ENCODE peak calls at places on chromosomes 7 and 10, in nine cellular contexts. One of them, this sample, is unnamed.

GRCh38 chr10:111856631-111857030 is 326.9 kb downstream of the GPAM start:
- DNase-seq in CD8-positive, alpha-beta T cell: no peak
- DNase-seq in PC-9: no peak
- DNase-seq in aorta: no peak
- DNase-seq in fibroblast of lung: no peak
- DNase-seq in dorsolateral prefrontal cortex: no peak
- DNase-seq in HepG2: peak; percentile 4
- DNase-seq in adrenal gland: no peak
- DNase-seq in IMR-90: no peak
- DNase-seq in this sample: no peak

GRCh38 chr7:351256-351655 is 61.3 kb downstream of the FOXL3 start:
- DNase-seq in IMR-90: no peak
- DNase-seq in CD8-positive, alpha-beta T cell: peak; percentile 68
- DNase-seq in PC-9: no peak
- DNase-seq in aorta: no peak
- DNase-seq in adrenal gland: no peak
- DNase-seq in dorsolateral prefrontal cortex: no peak
- DNase-seq in fibroblast of lung: no peak
- DNase-seq in HepG2: no peak
- DNase-seq in this sample: no peak

GRCh38 chr10:77111611-77112550 is 525.7 kb downstream of the KCNMA1 start:
- DNase-seq in IMR-90: peak; percentile 87
- DNase-seq in CD8-positive, alpha-beta T cell: no peak
- DNase-seq in adrenal gland: peak; percentile 30
- DNase-seq in aorta: no peak
- DNase-seq in fibroblast of lung: peak; percentile 95
- DNase-seq in HepG2: peak; percentile 60
- DNase-seq in PC-9: peak; percentile 16
- DNase-seq in dorsolateral prefrontal cortex: no peak
- DNase-seq in this sample: peak; percentile 66

GRCh38 chr7:131889572-131890150 is 333.2 kb upstream of the PODXL start:
- DNase-seq in PC-9: no peak
- DNase-seq in dorsolateral prefrontal cortex: no peak
- DNase-seq in CD8-positive, alpha-beta T cell: no peak
- DNase-seq in adrenal gland: no peak
- DNase-seq in HepG2: no peak
- DNase-seq in fibroblast of lung: peak; percentile 68
- DNase-seq in IMR-90: no peak
- DNase-seq in aorta: no peak
- DNase-seq in this sample: no peak

GRCh38 chr7:27193335-27194001 is 6.4 kb downstream of the HOXA13 start:
- DNase-seq in aorta: no peak
- DNase-seq in fibroblast of lung: no peak
- DNase-seq in IMR-90: no peak
- DNase-seq in HepG2: no peak
- DNase-seq in PC-9: no peak
- DNase-seq in dorsolateral prefrontal cortex: no peak
- DNase-seq in CD8-positive, alpha-beta T cell: no peak
- DNase-seq in adrenal gland: peak; percentile 19
- DNase-seq in this sample: no peak

GRCh38 chr10:122326806-122327205 is 47.7 kb upstream of the PLEKHA1 start:
- DNase-seq in CD8-positive, alpha-beta T cell: no peak
- DNase-seq in PC-9: no peak
- DNase-seq in HepG2: no peak
- DNase-seq in adrenal gland: no peak
- DNase-seq in IMR-90: no peak
- DNase-seq in fibroblast of lung: no peak
- DNase-seq in dorsolateral prefrontal cortex: no peak
- DNase-seq in aorta: no peak
- DNase-seq in this sample: no peak

GRCh38 chr10:58026036-58026435 is 241.7 kb downstream of the IPMK start:
- DNase-seq in adrenal gland: no peak
- DNase-seq in HepG2: no peak
- DNase-seq in CD8-positive, alpha-beta T cell: no peak
- DNase-seq in dorsolateral prefrontal cortex: no peak
- DNase-seq in IMR-90: no peak
- DNase-seq in aorta: no peak
- DNase-seq in PC-9: no peak
- DNase-seq in fibroblast of lung: no peak
- DNase-seq in this sample: no peak

GRCh38 chr7:148303295-148304013 is 287.1 kb upstream of the C7orf33 start:
- DNase-seq in dorsolateral prefrontal cortex: no peak
- DNase-seq in aorta: peak; percentile 79
- DNase-seq in HepG2: no peak
- DNase-seq in fibroblast of lung: peak; percentile 14
- DNase-seq in PC-9: no peak
- DNase-seq in IMR-90: no peak
- DNase-seq in adrenal gland: peak; percentile 64
- DNase-seq in CD8-positive, alpha-beta T cell: no peak
- DNase-seq in this sample: no peak

GRCh38 chr10:73338801-73339368 is 19.8 kb downstream of the CFAP70 start:
- DNase-seq in aorta: no peak
- DNase-seq in dorsolateral prefrontal cortex: no peak
- DNase-seq in CD8-positive, alpha-beta T cell: no peak
- DNase-seq in PC-9: no peak
- DNase-seq in adrenal gland: no peak
- DNase-seq in HepG2: no peak
- DNase-seq in fibroblast of lung: no peak
- DNase-seq in IMR-90: no peak
- DNase-seq in this sample: no peak

GRCh38 chr10:118057351-118057750 is 10.6 kb upstream of the RAB11FIP2 start:
- DNase-seq in dorsolateral prefrontal cortex: no peak
- DNase-seq in HepG2: no peak
- DNase-seq in fibroblast of lung: no peak
- DNase-seq in adrenal gland: no peak
- DNase-seq in CD8-positive, alpha-beta T cell: no peak
- DNase-seq in aorta: no peak
- DNase-seq in PC-9: no peak
- DNase-seq in IMR-90: no peak
- DNase-seq in this sample: no peak

GRCh38 chr7:2540641-2541051 is 14.7 kb downstream of the BRAT1 start:
- DNase-seq in fibroblast of lung: no peak
- DNase-seq in HepG2: no peak
- DNase-seq in dorsolateral prefrontal cortex: no peak
- DNase-seq in CD8-positive, alpha-beta T cell: no peak
- DNase-seq in IMR-90: no peak
- DNase-seq in PC-9: no peak
- DNase-seq in aorta: peak; percentile 47
- DNase-seq in adrenal gland: no peak
- DNase-seq in this sample: no peak

GRCh38 chr7:139641337-139641992 is 118.0 kb downstream of the CLEC2L start:
- DNase-seq in PC-9: no peak
- DNase-seq in dorsolateral prefrontal cortex: no peak
- DNase-seq in CD8-positive, alpha-beta T cell: no peak
- DNase-seq in IMR-90: no peak
- DNase-seq in adrenal gland: no peak
- DNase-seq in aorta: no peak
- DNase-seq in fibroblast of lung: no peak
- DNase-seq in HepG2: no peak
- DNase-seq in this sample: no peak

GRCh38 chr7:139635521-139636240 is 112.2 kb downstream of the CLEC2L start:
- DNase-seq in CD8-positive, alpha-beta T cell: peak; percentile 41
- DNase-seq in dorsolateral prefrontal cortex: no peak
- DNase-seq in adrenal gland: no peak
- DNase-seq in IMR-90: no peak
- DNase-seq in HepG2: no peak
- DNase-seq in fibroblast of lung: no peak
- DNase-seq in PC-9: no peak
- DNase-seq in aorta: no peak
- DNase-seq in this sample: no peak

GRCh38 chr7:139642283-139642682 is 118.8 kb downstream of the CLEC2L start:
- DNase-seq in aorta: no peak
- DNase-seq in PC-9: no peak
- DNase-seq in adrenal gland: no peak
- DNase-seq in HepG2: no peak
- DNase-seq in dorsolateral prefrontal cortex: no peak
- DNase-seq in IMR-90: no peak
- DNase-seq in CD8-positive, alpha-beta T cell: no peak
- DNase-seq in fibroblast of lung: no peak
- DNase-seq in this sample: no peak

GRCh38 chr7:139640678-139641077 is 117.2 kb downstream of the CLEC2L start:
- DNase-seq in IMR-90: no peak
- DNase-seq in CD8-positive, alpha-beta T cell: no peak
- DNase-seq in adrenal gland: no peak
- DNase-seq in HepG2: no peak
- DNase-seq in PC-9: no peak
- DNase-seq in aorta: no peak
- DNase-seq in dorsolateral prefrontal cortex: no peak
- DNase-seq in fibroblast of lung: no peak
- DNase-seq in this sample: no peak

DNA sequence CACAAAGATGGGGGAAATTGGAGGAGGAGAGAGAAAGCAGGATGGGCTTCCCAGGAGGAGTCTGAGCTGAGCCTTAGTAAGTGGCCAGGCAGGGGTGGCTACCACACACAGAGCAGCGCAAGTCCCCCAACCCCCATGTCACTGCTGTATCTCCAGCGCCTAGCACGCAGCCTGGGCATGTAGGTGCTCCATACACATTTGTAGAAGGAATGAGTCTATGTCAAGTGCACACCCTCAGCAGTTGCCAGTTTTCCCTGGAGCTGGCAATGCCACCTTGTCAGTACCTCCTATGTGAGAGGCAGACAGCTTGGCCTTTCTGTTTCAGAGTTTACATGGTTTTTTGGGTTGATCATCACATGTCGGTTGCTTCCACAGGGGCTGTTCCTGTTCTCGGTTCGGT is 116.1 kb downstream of the CLEC2L start:
- DNase-seq in fibroblast of lung: no peak
- DNase-seq in CD8-positive, alpha-beta T cell: no peak
- DNase-seq in HepG2: no peak
- DNase-seq in adrenal gland: no peak
- DNase-seq in dorsolateral prefrontal cortex: no peak
- DNase-seq in IMR-90: no peak
- DNase-seq in PC-9: no peak
- DNase-seq in aorta: no peak
- DNase-seq in this sample: no peak
- H3K27ac ChIP-seq in fibroblast of lung: no peak overlapping the region
- H3K27ac ChIP-seq in CD8-positive, alpha-beta T cell: no peak overlapping the region
- H3K27ac ChIP-seq in HepG2: no peak overlapping the region
- H3K27ac ChIP-seq in adrenal gland: no peak overlapping the region
- H3K27ac ChIP-seq in dorsolateral prefrontal cortex: no peak overlapping the region
- H3K27ac ChIP-seq in IMR-90: no peak overlapping the region
- H3K27ac ChIP-seq in PC-9: no peak overlapping the region
- H3K27ac ChIP-seq in aorta: no peak overlapping the region
- H3K27ac ChIP-seq in this sample: no peak overlapping the region

DNA sequence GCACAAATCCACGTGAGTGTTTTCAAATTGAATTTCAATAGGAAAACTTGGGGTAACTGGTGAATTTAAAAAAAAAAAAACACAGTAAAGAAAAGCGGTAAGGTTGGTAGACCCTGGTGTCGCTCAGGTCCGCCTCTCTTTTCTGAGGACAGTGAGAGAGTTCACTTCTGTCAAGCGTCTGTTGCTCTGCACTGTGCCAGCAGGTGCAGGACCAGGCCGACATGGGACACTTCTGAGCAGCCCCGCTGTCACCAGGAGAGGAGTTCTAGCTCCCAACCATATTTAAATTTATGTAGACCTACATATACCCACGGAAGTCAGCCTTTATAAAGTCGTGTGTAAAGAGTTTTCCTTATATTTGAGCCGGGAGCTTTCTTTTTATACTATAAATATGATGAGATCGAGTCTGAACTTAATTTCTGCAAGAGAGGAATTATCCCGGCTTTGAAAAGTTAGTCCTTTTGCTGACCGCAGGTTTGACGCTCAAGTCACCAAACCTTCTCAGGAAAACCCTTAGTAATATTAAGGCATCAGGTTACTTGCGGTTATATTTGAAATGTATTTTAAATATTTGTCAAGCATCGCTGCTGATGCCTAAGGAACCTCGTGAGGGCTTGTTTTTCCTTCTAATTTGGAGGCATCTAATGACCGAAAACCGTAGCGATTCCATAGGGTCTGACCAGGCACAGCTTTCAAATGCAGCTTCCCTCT is 550 bp downstream of the IKZF1 start:
- DNase-seq in HepG2: no peak
- DNase-seq in dorsolateral prefrontal cortex: no peak
- DNase-seq in adrenal gland: no peak
- DNase-seq in PC-9: no peak
- DNase-seq in IMR-90: no peak
- DNase-seq in aorta: no peak
- DNase-seq in fibroblast of lung: no peak
- DNase-seq in CD8-positive, alpha-beta T cell: peak; percentile 61
- DNase-seq in this sample: no peak
- H3K4me3 ChIP-seq in HepG2: no peak overlapping the region
- H3K4me3 ChIP-seq in dorsolateral prefrontal cortex: peak overlapping the region; percentile 30
- H3K4me3 ChIP-seq in adrenal gland: peak overlapping the region; percentile 52
- H3K4me3 ChIP-seq in PC-9: no peak overlapping the region
- H3K4me3 ChIP-seq in IMR-90: no peak overlapping the region
- H3K4me3 ChIP-seq in aorta: no peak overlapping the region
- H3K4me3 ChIP-seq in fibroblast of lung: no peak overlapping the region
- H3K4me3 ChIP-seq in CD8-positive, alpha-beta T cell: peak overlapping the region; percentile 96
- H3K4me3 ChIP-seq in this sample: no peak overlapping the region

GRCh38 chr10:63084690-63085377 is 48.3 kb upstream of the NRBF2 start:
- DNase-seq in adrenal gland: no peak
- DNase-seq in dorsolateral prefrontal cortex: no peak
- DNase-seq in PC-9: no peak
- DNase-seq in aorta: no peak
- DNase-seq in fibroblast of lung: peak; percentile 25
- DNase-seq in CD8-positive, alpha-beta T cell: no peak
- DNase-seq in HepG2: no peak
- DNase-seq in IMR-90: no peak
- DNase-seq in this sample: no peak

DNA sequence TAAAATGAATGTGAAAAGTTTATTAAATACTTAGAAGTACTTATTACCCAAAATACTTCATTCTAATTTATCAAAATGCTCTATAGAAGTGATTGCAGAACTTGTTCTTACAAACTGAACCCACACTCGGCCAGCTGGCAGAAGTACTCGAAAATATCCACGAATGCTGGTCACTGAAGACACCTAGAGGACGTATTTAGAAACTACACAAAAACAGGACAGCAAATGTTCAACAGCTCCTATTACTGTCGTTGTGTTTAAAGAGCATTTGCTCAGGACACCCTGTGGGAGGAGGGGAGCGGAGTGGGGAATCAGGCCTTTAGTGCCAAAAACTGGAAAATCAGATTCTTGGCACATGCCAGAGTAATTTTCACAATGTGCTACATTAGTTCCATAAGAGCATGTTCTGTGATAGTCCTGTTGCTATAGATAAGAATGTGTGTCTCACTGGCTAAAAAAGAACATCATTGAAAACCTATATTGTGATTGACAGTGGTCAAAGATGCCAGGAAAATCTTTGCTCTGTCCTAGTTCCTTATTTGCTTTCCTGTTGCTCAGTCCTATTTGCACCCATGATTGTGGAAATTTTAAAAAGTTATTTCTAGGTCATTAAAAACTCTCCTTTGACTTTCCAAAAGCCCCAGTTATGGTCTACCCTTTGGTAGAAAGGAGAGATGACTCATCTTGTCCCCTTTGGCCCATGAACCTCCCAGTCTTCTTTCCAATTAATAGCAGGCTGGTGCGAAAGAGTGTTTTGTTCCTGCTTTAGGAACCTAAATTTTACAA is 49.0 kb upstream of the NRBF2 start:
- DNase-seq in CD8-positive, alpha-beta T cell: peak; percentile 13
- DNase-seq in dorsolateral prefrontal cortex: peak; percentile 55
- DNase-seq in fibroblast of lung: peak; percentile 78
- DNase-seq in adrenal gland: peak; percentile 64
- DNase-seq in HepG2: peak; percentile 62
- DNase-seq in IMR-90: peak; percentile 77
- DNase-seq in PC-9: peak; percentile 24
- DNase-seq in aorta: peak; percentile 73
- DNase-seq in this sample: peak; percentile 61
- H3K27ac ChIP-seq in CD8-positive, alpha-beta T cell: no peak overlapping the region
- H3K27ac ChIP-seq in dorsolateral prefrontal cortex: no peak overlapping the region
- H3K27ac ChIP-seq in fibroblast of lung: no peak overlapping the region
- H3K27ac ChIP-seq in adrenal gland: no peak overlapping the region
- H3K27ac ChIP-seq in HepG2: no peak overlapping the region
- H3K27ac ChIP-seq in IMR-90: no peak overlapping the region
- H3K27ac ChIP-seq in PC-9: no peak overlapping the region
- H3K27ac ChIP-seq in aorta: no peak overlapping the region
- H3K27ac ChIP-seq in this sample: no peak overlapping the region

GRCh38 chr10:11677480-11677879 is 64.7 kb upstream of the ECHDC3 start:
- DNase-seq in IMR-90: no peak
- DNase-seq in CD8-positive, alpha-beta T cell: no peak
- DNase-seq in HepG2: no peak
- DNase-seq in fibroblast of lung: no peak
- DNase-seq in PC-9: no peak
- DNase-seq in dorsolateral prefrontal cortex: no peak
- DNase-seq in aorta: no peak
- DNase-seq in adrenal gland: no peak
- DNase-seq in this sample: no peak
- H3K4me3 ChIP-seq in IMR-90: no peak overlapping the region
- H3K4me3 ChIP-seq in CD8-positive, alpha-beta T cell: no peak overlapping the region
- H3K4me3 ChIP-seq in HepG2: peak overlapping the region; percentile 16
- H3K4me3 ChIP-seq in fibroblast of lung: no peak overlapping the region
- H3K4me3 ChIP-seq in PC-9: no peak overlapping the region
- H3K4me3 ChIP-seq in dorsolateral prefrontal cortex: no peak overlapping the region
- H3K4me3 ChIP-seq in aorta: no peak overlapping the region
- H3K4me3 ChIP-seq in adrenal gland: no peak overlapping the region
- H3K4me3 ChIP-seq in this sample: no peak overlapping the region

This sample was measured in AG04450.